ENCODE peak calls at places on chromosome 16, in four cellular contexts. One of them, this sample, is unnamed.

GRCh38 chr16:67967183-67967955 is 1.1 kb downstream of the SLC12A4 start:
- DNase-seq in K562: peak; percentile 40
- DNase-seq in GM12892: no peak
- DNase-seq in prostate gland: no peak
- DNase-seq in this sample: no peak

GRCh38 chr16:53744449-53744848 is 40.5 kb downstream of the FTO start:
- DNase-seq in K562: no peak
- DNase-seq in prostate gland: no peak
- DNase-seq in GM12892: no peak
- DNase-seq in this sample: no peak

GRCh38 chr16:49213594-49213993 is 68.0 kb downstream of the CBLN1 start:
- DNase-seq in K562: no peak
- DNase-seq in GM12892: no peak
- DNase-seq in prostate gland: no peak
- DNase-seq in this sample: no peak

GRCh38 chr16:63981639-63982038 is 1140.2 kb downstream of the CDH11 start:
- DNase-seq in prostate gland: no peak
- DNase-seq in GM12892: no peak
- DNase-seq in K562: no peak
- DNase-seq in this sample: no peak

GRCh38 chr16:27642753-27643152 is 92.8 kb downstream of the KATNIP start:
- DNase-seq in prostate gland: no peak
- DNase-seq in GM12892: no peak
- DNase-seq in K562: peak; percentile 57
- DNase-seq in this sample: no peak

GRCh38 chr16:47136101-47136820 is 7.5 kb downstream of the NETO2 start:
- DNase-seq in GM12892: no peak
- DNase-seq in K562: peak; percentile 12
- DNase-seq in prostate gland: no peak
- DNase-seq in this sample: no peak

GRCh38 chr16:21159281-21159951 is 942 bp downstream of the LDAF1 start:
- DNase-seq in prostate gland: peak; percentile 76
- DNase-seq in GM12892: peak; percentile 29
- DNase-seq in K562: peak; percentile 46
- DNase-seq in this sample: no peak

GRCh38 chr16:24748242-24748641 is 18.8 kb downstream of the TNRC6A start:
- DNase-seq in prostate gland: peak; percentile 10
- DNase-seq in K562: peak; percentile 58
- DNase-seq in GM12892: no peak
- DNase-seq in this sample: peak; percentile 44

GRCh38 chr16:69567031-69567680 is 1.4 kb downstream of the NFAT5 start:
- DNase-seq in prostate gland: peak; percentile 29
- DNase-seq in GM12892: no peak
- DNase-seq in K562: peak; percentile 44
- DNase-seq in this sample: no peak

GRCh38 chr16:15539197-15539596 is 103.8 kb downstream of the MARF1 start:
- DNase-seq in K562: peak; percentile 89
- DNase-seq in prostate gland: no peak
- DNase-seq in GM12892: no peak
- DNase-seq in this sample: no peak

GRCh38 chr16:81567987-81568748 is 123.6 kb downstream of the CMIP start:
- DNase-seq in GM12892: no peak
- DNase-seq in K562: no peak
- DNase-seq in prostate gland: peak; percentile 47
- DNase-seq in this sample: peak; percentile 92

GRCh38 chr16:53504161-53504663 is 1.2 kb upstream of the AKTIP start:
- DNase-seq in K562: peak; percentile 20
- DNase-seq in prostate gland: peak; percentile 33
- DNase-seq in GM12892: no peak
- DNase-seq in this sample: no peak

GRCh38 chr16:89473791-89474414 is 16.5 kb downstream of the ANKRD11 start:
- DNase-seq in K562: no peak
- DNase-seq in GM12892: no peak
- DNase-seq in prostate gland: no peak
- DNase-seq in this sample: no peak

GRCh38 chr16:84683691-84684591 is 15.9 kb upstream of the USP10 start:
- DNase-seq in prostate gland: no peak
- DNase-seq in GM12892: no peak
- DNase-seq in K562: no peak
- DNase-seq in this sample: no peak

GRCh38 chr16:63617990-63618763 is 1503.7 kb downstream of the CDH11 start:
- DNase-seq in prostate gland: peak; percentile 47
- DNase-seq in GM12892: no peak
- DNase-seq in K562: no peak
- DNase-seq in this sample: no peak

GRCh38 chr16:86363057-86363490 is 147.3 kb upstream of the FOXF1 start:
- DNase-seq in GM12892: no peak
- DNase-seq in prostate gland: peak; percentile 77
- DNase-seq in K562: no peak
- DNase-seq in this sample: peak; percentile 30

GRCh38 chr16:9436175-9436574 is 344.7 kb downstream of the HAPSTR1 start:
- DNase-seq in GM12892: no peak
- DNase-seq in prostate gland: no peak
- DNase-seq in K562: no peak
- DNase-seq in this sample: no peak

GRCh38 chr16:89915303-89916232 is 3.1 kb upstream of the MC1R start:
- DNase-seq in K562: no peak
- DNase-seq in prostate gland: no peak
- DNase-seq in GM12892: no peak
- DNase-seq in this sample: no peak

GRCh38 chr16:85793662-85794298 is 5.6 kb downstream of the EMC8 start:
- DNase-seq in GM12892: no peak
- DNase-seq in K562: no peak
- DNase-seq in prostate gland: no peak
- DNase-seq in this sample: no peak

GRCh38 chr16:397135-397661 is at the start of gene NME4:
- DNase-seq in prostate gland: no peak
- DNase-seq in GM12892: peak; percentile 58
- DNase-seq in K562: peak; percentile 75
- DNase-seq in this sample: peak; percentile 59
- TF ChIP-seq POLR2A in prostate gland: no peak
- TF ChIP-seq POLR2A in GM12892: peak; percentile 36
- TF ChIP-seq POLR2A in K562: no peak
- TF ChIP-seq POLR2A in this sample: peak; percentile 24

DNA sequence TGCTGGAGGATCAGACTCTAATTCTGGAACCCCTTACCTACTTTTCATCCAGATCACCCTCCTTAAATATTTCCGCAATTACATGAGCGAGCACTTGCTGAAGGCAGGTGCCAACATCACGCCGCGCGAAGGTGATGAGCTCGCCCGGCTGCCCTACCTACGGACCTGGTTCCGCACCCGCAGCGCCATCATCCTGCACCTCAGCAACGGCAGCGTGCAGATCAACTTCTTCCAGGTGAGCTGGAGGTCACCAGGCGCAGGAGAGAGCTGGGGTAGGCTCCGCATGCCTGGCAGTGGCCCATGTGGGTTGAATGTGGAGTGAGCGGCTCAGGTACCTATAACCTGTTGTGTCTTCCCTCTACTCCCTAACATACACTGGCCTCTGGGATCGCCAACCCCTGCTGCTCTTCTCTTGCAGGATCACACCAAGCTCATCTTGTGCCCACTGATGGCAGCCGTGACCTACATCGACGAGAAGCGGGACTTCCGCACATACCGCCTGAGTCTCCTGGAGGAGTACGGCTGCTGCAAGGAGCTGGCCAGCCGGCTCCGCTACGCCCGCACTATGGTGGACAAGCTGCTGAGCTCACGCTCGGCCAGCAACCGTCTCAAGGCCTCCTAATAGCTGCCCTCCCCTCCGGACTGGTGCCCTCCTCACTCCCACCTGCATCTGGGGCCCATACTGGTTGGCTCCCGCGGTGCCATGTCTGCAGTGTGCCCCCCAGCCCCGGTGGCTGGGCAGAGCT is 10.9 kb downstream of the PLK1 start:
- DNase-seq in GM12892: no peak
- DNase-seq in K562: no peak
- DNase-seq in prostate gland: no peak
- DNase-seq in this sample: no peak
- TF ChIP-seq POLR2A in GM12892: no peak
- TF ChIP-seq POLR2A in K562: peak; percentile 1
- TF ChIP-seq POLR2A in prostate gland: no peak
- TF ChIP-seq POLR2A in this sample: no peak

GRCh38 chr16:50460538-50461399 is 87.4 kb upstream of the NKD1 start:
- DNase-seq in K562: no peak
- DNase-seq in prostate gland: no peak
- DNase-seq in GM12892: no peak
- DNase-seq in this sample: no peak

GRCh38 chr16:50457423-50457822 is 88.6 kb upstream of the BRD7 start:
- DNase-seq in prostate gland: no peak
- DNase-seq in GM12892: no peak
- DNase-seq in K562: no peak
- DNase-seq in this sample: no peak

GRCh38 chr16:50457979-50458461 is 89.2 kb upstream of the BRD7 start:
- DNase-seq in prostate gland: no peak
- DNase-seq in K562: no peak
- DNase-seq in GM12892: no peak
- DNase-seq in this sample: no peak

GRCh38 chr16:50459681-50460080 is 88.5 kb upstream of the NKD1 start:
- DNase-seq in prostate gland: no peak
- DNase-seq in K562: no peak
- DNase-seq in GM12892: no peak
- DNase-seq in this sample: no peak

DNA sequence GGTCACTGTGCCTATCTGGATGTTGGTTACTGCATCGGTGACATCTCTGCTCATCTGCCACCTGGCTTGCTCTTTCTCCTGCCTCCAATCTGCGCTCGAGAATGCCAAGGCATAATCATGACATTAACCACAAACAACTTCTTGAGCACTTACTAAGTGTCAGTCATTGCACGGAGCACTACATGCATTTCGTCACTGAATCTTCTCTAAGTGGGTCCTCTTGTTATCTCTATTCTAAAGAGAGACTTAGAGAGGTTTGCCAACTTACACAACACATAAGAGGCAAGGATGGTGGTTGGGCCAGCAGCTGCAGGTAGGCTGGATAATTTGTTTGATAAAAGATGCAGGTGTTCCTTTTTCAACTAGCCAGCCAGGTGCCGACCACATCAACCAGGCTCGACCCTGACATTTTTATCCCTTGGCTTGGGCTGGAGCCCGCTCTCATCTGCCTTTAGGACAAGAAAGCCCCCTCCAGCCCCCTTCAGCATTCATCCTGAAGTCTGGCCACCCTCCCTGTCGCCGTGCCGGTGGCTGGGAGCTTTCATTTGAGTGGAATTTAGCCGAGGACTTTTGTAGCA is 89.4 kb upstream of the NKD1 start:
- DNase-seq in prostate gland: no peak
- DNase-seq in GM12892: no peak
- DNase-seq in K562: no peak
- DNase-seq in this sample: no peak
- TF ChIP-seq POLR2A in prostate gland: no peak
- TF ChIP-seq POLR2A in GM12892: no peak
- TF ChIP-seq POLR2A in K562: no peak
- TF ChIP-seq POLR2A in this sample: no peak

DNA sequence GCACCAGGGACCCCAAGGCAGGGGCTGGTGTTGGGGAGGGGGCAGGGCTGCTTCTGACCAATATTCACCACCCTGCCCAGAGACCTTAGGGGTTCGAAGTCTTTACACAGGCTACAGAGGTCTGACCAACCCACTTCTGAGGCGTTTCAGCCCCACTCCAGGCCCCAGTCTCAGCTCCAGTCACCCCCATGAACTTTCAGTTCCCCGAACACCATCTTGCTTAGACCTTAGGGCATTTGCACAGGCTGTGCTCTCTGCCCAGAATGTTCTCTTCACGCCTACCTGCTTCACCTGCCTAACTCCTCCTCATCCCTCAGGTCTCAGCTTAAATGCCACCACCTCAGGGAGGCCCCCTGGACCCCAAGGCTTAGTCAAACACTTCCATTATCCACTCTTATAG is 25.8 kb upstream of the CPNE2 start:
- DNase-seq in K562: no peak
- DNase-seq in GM12892: no peak
- DNase-seq in prostate gland: no peak
- DNase-seq in this sample: no peak
- TF ChIP-seq POLR2A in K562: no peak
- TF ChIP-seq POLR2A in GM12892: no peak
- TF ChIP-seq POLR2A in prostate gland: no peak
- TF ChIP-seq POLR2A in this sample: no peak

GRCh38 chr16:66408181-66409048 is 18.7 kb upstream of the BEAN1 start:
- DNase-seq in K562: peak; percentile 16
- DNase-seq in GM12892: no peak
- DNase-seq in prostate gland: peak; percentile 19
- DNase-seq in this sample: peak; percentile 68
- TF ChIP-seq POLR2A in K562: no peak
- TF ChIP-seq POLR2A in GM12892: no peak
- TF ChIP-seq POLR2A in prostate gland: no peak
- TF ChIP-seq POLR2A in this sample: no peak

DNA sequence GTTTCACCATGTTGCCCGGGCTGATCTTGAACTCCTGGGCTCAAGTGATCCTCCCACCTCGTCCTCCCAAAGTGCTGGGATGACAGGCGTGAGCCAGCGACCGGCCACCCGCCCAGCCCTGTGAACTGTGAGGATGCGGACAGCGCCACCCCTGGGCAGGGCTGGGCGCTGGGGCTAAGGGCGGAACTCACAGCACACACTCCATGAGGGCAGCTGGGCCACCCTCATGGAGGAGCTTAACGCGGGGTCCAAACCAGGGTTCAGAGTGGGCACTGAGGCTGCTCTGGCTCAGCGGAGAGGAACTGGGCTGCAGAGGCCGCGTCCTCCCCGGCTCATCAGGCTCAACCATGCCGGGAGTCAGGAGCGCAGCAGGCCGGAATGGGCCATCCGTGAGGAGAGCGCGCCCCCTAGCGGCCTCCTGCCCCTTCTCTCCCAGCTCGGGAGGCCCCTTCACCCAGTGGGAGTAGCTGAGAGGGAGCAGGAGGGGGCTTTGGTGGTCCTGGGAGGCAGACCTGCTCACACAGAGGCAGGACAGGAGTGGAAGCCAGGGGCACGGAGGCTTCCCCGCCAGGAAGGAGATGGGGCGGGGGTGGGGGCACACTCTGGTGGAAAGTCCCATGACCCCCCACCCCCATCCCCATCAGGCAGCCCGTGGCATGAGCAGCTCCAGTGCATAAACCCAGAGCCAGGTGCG is 13.8 kb downstream of the CORO7 start:
- DNase-seq in GM12892: peak; percentile 97
- DNase-seq in K562: peak; percentile 84
- DNase-seq in prostate gland: peak; percentile 74
- DNase-seq in this sample: peak; percentile 94
- TF ChIP-seq POLR2A in GM12892: no peak
- TF ChIP-seq POLR2A in K562: no peak
- TF ChIP-seq POLR2A in prostate gland: no peak
- TF ChIP-seq POLR2A in this sample: no peak

This sample was measured in H54.